ENCODE peak calls at places on chromosomes 11 and 22, in nine cellular contexts. I, K, G, Y, J, V, O, D and P are unnamed samples.

GRCh38 chr22:23067023-23067650 is 3.2 kb upstream of the GNAZ start:
- DNase-seq in D (no peak), I (no peak), J (no peak), V (peak), G (peak), O (no peak), K (no peak), Y (no peak), P (no peak)

GRCh38 chr11:19430346-19431058 is 189.8 kb upstream of the E2F8 start:
- DNase-seq in I (no peak), D (no peak), V (no peak), G (no peak), Y (no peak), J (no peak), O (no peak), K (no peak), P (no peak)

GRCh38 chr11:78809931-78810481 is 235.3 kb upstream of the NARS2 start:
- DNase-seq in I (no peak), J (no peak), K (no peak), G (no peak), Y (no peak), O (no peak), D (no peak), V (no peak), P (no peak)

GRCh38 chr11:134752526-134752925 is 340.5 kb upstream of the B3GAT1 start:
- DNase-seq in I (no peak), K (no peak), J (peak), G (no peak), D (no peak), Y (no peak), O (no peak), V (no peak), P (no peak)

GRCh38 chr11:30023037-30023436 is 6.2 kb upstream of the KCNA4 start:
- DNase-seq in Y (no peak), G (no peak), D (no peak), O (no peak), J (no peak), V (no peak), K (no peak), I (no peak), P (no peak)

GRCh38 chr11:17184882-17185587 is 22.8 kb downstream of the PIK3C2A start:
- DNase-seq in Y (no peak), G (no peak), D (no peak), I (no peak), K (no peak), J (no peak), O (no peak), V (no peak), P (no peak)

GRCh38 chr11:72395993-72396392 is 38.3 kb downstream of the CLPB start:
- DNase-seq in O (no peak), K (no peak), V (no peak), G (no peak), J (no peak), D (no peak), I (no peak), Y (no peak), P (no peak)

GRCh38 chr11:40376346-40376745 is 1083.1 kb downstream of the LRRC4C start:
- DNase-seq in D (no peak), V (no peak), J (no peak), G (no peak), I (no peak), O (no peak), Y (no peak), K (no peak), P (no peak)

GRCh38 chr22:49763138-49763537 is 64.5 kb downstream of the BRD1 start:
- DNase-seq in I (no peak), Y (no peak), J (no peak), G (no peak), K (no peak), V (no peak), O (no peak), D (no peak), P (no peak)

GRCh38 chr11:9922806-9923205 is 258.9 kb downstream of the SWAP70 start:
- DNase-seq in Y (no peak), V (peak), D (no peak), J (no peak), I (no peak), O (no peak), K (no peak), G (peak), P (no peak)

GRCh38 chr22:44999687-45000086 is 10.1 kb downstream of the PHF21B start:
- DNase-seq in Y (no peak), K (no peak), G (no peak), I (no peak), D (no peak), J (no peak), O (no peak), V (no peak), P (no peak)

GRCh38 chr11:57459112-57460016 is 964 bp upstream of the RTN4RL2 start:
- DNase-seq in I (no peak), O (no peak), J (no peak), K (peak), V (peak), Y (peak), G (peak), D (no peak), P (no peak)

GRCh38 chr11:110565344-110565684 is 135.6 kb downstream of the FDX1 start:
- DNase-seq in O (peak), G (peak), Y (no peak), J (no peak), V (no peak), I (peak), K (no peak), D (no peak), P (no peak)

GRCh38 chr11:111347723-111348115 is 31.4 kb downstream of the POU2AF1 start:
- DNase-seq in G (no peak), J (no peak), D (no peak), I (no peak), V (no peak), Y (no peak), O (no peak), K (no peak), P (no peak)

GRCh38 chr11:64723907-64724862 is 1.2 kb upstream of the NRXN2 start:
- DNase-seq in J (no peak), K (no peak), I (no peak), D (no peak), G (no peak), O (no peak), Y (no peak), V (no peak), P (no peak)

GRCh38 chr11:46216040-46216764 is 61.3 kb upstream of the CREB3L1 start:
- DNase-seq in J (no peak), Y (no peak), O (no peak), K (no peak), D (no peak), I (peak), V (no peak), G (no peak), P (no peak)

GRCh38 chr11:66986178-66986545 is 11.1 kb downstream of the C11orf86 start:
- DNase-seq in J (no peak), I (no peak), Y (no peak), K (no peak), O (no peak), V (no peak), D (no peak), G (no peak), P (no peak)

GRCh38 chr11:1073261-1073724 is 1.4 kb upstream of the MUC2 start:
- DNase-seq in G (no peak), D (no peak), J (peak), Y (no peak), V (peak), I (peak), K (no peak), O (peak), P (no peak)

GRCh38 chr11:133821776-133822175 is 23.5 kb downstream of the SPATA19 start:
- DNase-seq in V (peak), K (no peak), O (no peak), J (peak), Y (no peak), I (peak), D (no peak), G (peak), P (peak)

GRCh38 chr22:46687460-46687859 is 50.6 kb downstream of the CERK start:
- DNase-seq in K (no peak), Y (no peak), I (no peak), V (no peak), O (no peak), D (no peak), J (no peak), G (no peak), P (no peak)

GRCh38 chr22:46027219-46028068 is 50.5 kb upstream of the WNT7B start:
- DNase-seq in G (no peak), V (peak), O (no peak), I (peak), Y (no peak), K (no peak), D (no peak), J (no peak), P (no peak)